ENCODE peak calls at places on chromosome 11, in ten cellular contexts. O, C, U, J, Z, B, X, F, W and L are unnamed samples.

GRCh38 chr11:9773524-9773923 is 109.6 kb downstream of the SWAP70 start:
- DNase-seq in F (no peak), O (no peak), J (no peak), C (no peak), X (no peak), W (no peak), B (no peak), U (no peak), Z (no peak), L (no peak)

GRCh38 chr11:5499671-5500070 is 10.1 kb downstream of the UBQLN3 start:
- DNase-seq in U (no peak), C (no peak), O (no peak), Z (no peak), F (no peak), W (no peak), X (peak), J (no peak), B (no peak), L (no peak)

GRCh38 chr11:70404244-70404643 is 5.9 kb downstream of the CTTN start:
- DNase-seq in F (no peak), O (no peak), Z (no peak), W (no peak), B (peak), C (no peak), J (no peak), X (no peak), U (no peak), L (no peak)

GRCh38 chr11:78197816-78198215 is 9.1 kb downstream of the USP35 start:
- DNase-seq in C (no peak), U (peak), F (no peak), Z (no peak), W (no peak), X (no peak), B (no peak), O (no peak), J (no peak), L (no peak)

GRCh38 chr11:70314730-70315129 is 44.2 kb downstream of the PPFIA1 start:
- DNase-seq in X (no peak), Z (no peak), J (no peak), C (no peak), W (no peak), F (no peak), O (no peak), B (no peak), U (no peak), L (no peak)

GRCh38 chr11:65606876-65607613 is 7.0 kb downstream of the MAP3K11 start:
- DNase-seq in O (peak), B (peak), U (peak), W (no peak), J (peak), C (peak), X (peak), Z (peak), F (peak), L (peak)

GRCh38 chr11:44767421-44767820 is 40.7 kb downstream of the TSPAN18 start:
- DNase-seq in B (no peak), C (no peak), U (no peak), Z (peak), F (peak), O (no peak), J (peak), X (no peak), W (peak), L (no peak)

GRCh38 chr11:35276396-35276795 is 137.4 kb downstream of the CD44 start:
- DNase-seq in C (peak), J (no peak), B (no peak), U (no peak), F (peak), Z (no peak), W (peak), X (no peak), O (no peak), L (no peak)

GRCh38 chr11:102390667-102391449 is 43.8 kb downstream of the BIRC2 start:
- DNase-seq in B (peak), U (peak), Z (peak), C (peak), O (peak), J (peak), F (peak), W (peak), X (peak), L (peak)

GRCh38 chr11:59212744-59213573 is at the start of gene MPEG1:
- DNase-seq in C (no peak), F (no peak), Z (no peak), J (no peak), W (no peak), U (no peak), B (no peak), O (no peak), X (no peak), L (no peak)

GRCh38 chr11:124483422-124483821 is 37.9 kb upstream of the OR8B8 start:
- DNase-seq in B (no peak), F (no peak), J (no peak), Z (no peak), C (no peak), O (no peak), W (no peak), U (no peak), X (peak), L (no peak)

GRCh38 chr11:96014234-96014633 is 90.3 kb upstream of the MTMR2 start:
- DNase-seq in J (peak), F (peak), U (no peak), W (no peak), B (no peak), X (peak), Z (peak), C (peak), O (no peak), L (no peak)

GRCh38 chr11:104781719-104782376 is 116.4 kb downstream of the CASP12 start:
- DNase-seq in Z (no peak), J (no peak), F (no peak), X (peak), O (no peak), U (no peak), W (no peak), C (no peak), B (no peak), L (no peak)

GRCh38 chr11:104609297-104609696 is 289.0 kb downstream of the CASP12 start:
- DNase-seq in W (peak), Z (peak), B (no peak), C (peak), O (peak), X (peak), F (peak), U (no peak), J (peak), L (peak)

GRCh38 chr11:122085264-122085663 is 30.8 kb downstream of the BLID start:
- DNase-seq in F (peak), B (no peak), O (peak), W (peak), Z (peak), X (no peak), U (no peak), C (peak), J (peak), L (no peak)

GRCh38 chr11:17782938-17783337 is 48.4 kb downstream of the KCNC1 start:
- DNase-seq in C (no peak), U (no peak), B (no peak), Z (no peak), F (no peak), W (no peak), X (no peak), O (no peak), J (no peak), L (no peak)

GRCh38 chr11:121482231-121483129 is 29.7 kb upstream of the SORL1-AS1 start:
- DNase-seq in U (no peak), X (peak), O (no peak), J (no peak), C (no peak), Z (peak), B (no peak), F (peak), W (no peak), L (no peak)

GRCh38 chr11:8765294-8765693 is 82.7 kb downstream of the RPL27A start:
- DNase-seq in F (peak), B (no peak), J (peak), C (peak), X (peak), Z (peak), O (peak), W (no peak), U (no peak), L (no peak)

GRCh38 chr11:113577356-113578163 is 102.4 kb upstream of the DRD2 start:
- DNase-seq in W (no peak), X (no peak), B (peak), J (no peak), F (no peak), Z (no peak), O (no peak), C (no peak), U (no peak), L (no peak)

GRCh38 chr11:94543695-94544581 is at the start of gene FUT4:
- DNase-seq in X (peak), B (peak), Z (peak), C (peak), W (peak), O (peak), J (peak), F (peak), U (peak), L (peak)

GRCh38 chr11:94546886-94547285 is 3.2 kb downstream of the FUT4 start:
- DNase-seq in U (no peak), X (no peak), O (no peak), C (no peak), B (no peak), Z (no peak), F (no peak), J (no peak), W (no peak), L (no peak)

GRCh38 chr11:94544582-94544831 is 786 bp downstream of the FUT4 start:
- DNase-seq in C (no peak), Z (no peak), X (peak), B (no peak), F (no peak), W (no peak), O (no peak), U (peak), J (no peak), L (no peak)

GRCh38 chr11:94545641-94546470 is 2.1 kb downstream of the FUT4 start:
- DNase-seq in U (no peak), B (no peak), J (no peak), W (no peak), X (no peak), O (no peak), C (no peak), Z (no peak), F (no peak), L (no peak)

DNA sequence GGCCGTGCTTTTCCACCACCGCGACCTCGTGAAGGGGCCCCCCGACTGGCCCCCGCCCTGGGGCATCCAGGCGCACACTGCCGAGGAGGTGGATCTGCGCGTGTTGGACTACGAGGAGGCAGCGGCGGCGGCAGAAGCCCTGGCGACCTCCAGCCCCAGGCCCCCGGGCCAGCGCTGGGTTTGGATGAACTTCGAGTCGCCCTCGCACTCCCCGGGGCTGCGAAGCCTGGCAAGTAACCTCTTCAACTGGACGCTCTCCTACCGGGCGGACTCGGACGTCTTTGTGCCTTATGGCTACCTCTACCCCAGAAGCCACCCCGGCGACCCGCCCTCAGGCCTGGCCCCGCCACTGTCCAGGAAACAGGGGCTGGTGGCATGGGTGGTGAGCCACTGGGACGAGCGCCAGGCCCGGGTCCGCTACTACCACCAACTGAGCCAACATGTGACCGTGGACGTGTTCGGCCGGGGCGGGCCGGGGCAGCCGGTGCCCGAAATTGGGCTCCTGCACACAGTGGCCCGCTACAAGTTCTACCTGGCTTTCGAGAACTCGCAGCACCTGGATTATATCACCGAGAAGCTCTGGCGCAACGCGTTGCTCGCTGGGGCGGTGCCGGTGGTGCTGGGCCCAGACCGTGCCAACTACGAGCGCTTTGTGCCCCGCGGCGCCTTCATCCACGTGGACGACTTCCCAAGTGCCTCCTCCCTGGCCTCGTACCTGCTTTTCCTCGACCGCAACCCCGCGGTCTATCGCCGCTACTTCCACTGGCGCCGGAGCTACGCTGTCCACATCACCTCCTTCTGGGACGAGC is 1.3 kb downstream of the FUT4 start:
- DNase-seq in U (peak), W (peak), Z (no peak), J (no peak), F (no peak), B (peak), O (no peak), X (peak), C (no peak), L (peak)
- H3K4me3 ChIP-seq in U (peak), W (peak), Z (peak), J (peak), F (peak), B (peak), O (peak), X (peak), C (peak), L (peak)

GRCh38 chr11:2139118-2139490 is at the start of gene IGF2:
- DNase-seq in Z (no peak), U (no peak), F (no peak), O (no peak), C (no peak), J (no peak), B (peak), X (no peak), W (peak), L (peak)
- H3K4me3 ChIP-seq in Z (no peak), U (peak), F (peak), O (peak), C (no peak), J (no peak), B (no peak), X (no peak), W (no peak), L (peak)

DNA sequence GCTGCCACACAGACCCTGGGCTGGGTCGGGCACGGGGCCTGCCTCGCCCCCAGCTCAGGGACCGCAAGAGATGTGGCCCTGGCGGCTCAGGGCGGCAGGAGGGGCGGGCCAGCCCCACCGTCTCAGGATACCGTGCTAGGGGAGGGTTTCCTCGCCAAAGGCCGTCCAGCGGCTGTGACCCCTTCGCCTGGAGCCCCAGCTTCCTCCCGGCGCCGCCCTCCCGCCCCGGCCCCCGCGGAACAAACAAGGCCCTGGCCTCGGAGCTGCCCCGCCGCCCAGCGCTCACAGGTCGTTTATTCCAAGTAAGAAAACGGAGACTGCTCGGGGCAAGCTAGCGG is 543 bp upstream of the AP2A2 start:
- DNase-seq in F (no peak), B (peak), W (no peak), C (no peak), U (peak), J (no peak), Z (no peak), O (no peak), X (no peak), L (peak)
- H3K4me3 ChIP-seq in F (peak), B (no peak), W (peak), C (peak), U (no peak), J (peak), Z (peak), O (no peak), X (no peak), L (peak)

DNA sequence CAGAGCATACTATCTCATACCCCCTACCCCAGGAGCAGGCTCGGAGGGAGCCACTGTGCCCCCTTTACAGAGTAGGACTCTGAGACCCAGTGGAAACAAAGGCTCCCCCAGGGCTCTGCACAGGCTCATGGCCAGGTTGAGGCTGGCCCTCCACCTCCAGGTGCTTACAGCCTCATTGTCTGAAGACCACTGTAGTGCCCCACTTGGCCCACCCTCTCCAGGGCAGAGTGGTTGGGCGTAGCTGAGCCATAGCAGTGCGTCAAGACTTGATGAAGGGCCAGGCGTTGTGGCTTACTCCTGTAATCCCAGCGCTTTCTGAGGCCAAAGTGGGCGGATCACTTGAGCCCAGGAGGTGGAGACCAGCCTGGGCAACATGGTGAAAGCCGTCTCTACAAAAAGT is 1.7 kb downstream of the ANKRD13D start:
- DNase-seq in Z (peak), B (peak), F (peak), O (no peak), J (peak), X (no peak), C (peak), W (no peak), U (peak), L (no peak)
- H3K4me3 ChIP-seq in Z (peak), B (no peak), F (no peak), O (peak), J (peak), X (no peak), C (no peak), W (no peak), U (no peak), L (peak)

DNA sequence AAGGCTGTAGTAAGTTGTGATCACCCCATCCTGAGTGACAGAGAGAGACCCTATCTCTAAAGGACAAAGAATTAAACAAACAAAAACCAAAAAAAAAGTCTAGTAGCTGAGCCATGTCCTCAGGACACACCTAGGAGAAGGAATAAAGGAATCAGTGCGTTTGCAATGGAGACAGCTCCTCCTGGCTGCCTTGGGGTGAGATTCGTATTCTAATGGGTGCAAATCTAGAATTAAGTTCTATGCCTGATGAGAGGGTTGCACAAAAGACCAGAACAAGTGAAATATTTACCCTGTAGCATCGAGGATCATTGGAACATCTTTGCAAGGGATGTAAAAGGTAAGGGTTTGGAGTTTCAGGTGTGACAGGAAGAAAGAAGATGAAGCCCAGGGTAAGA is 70.3 kb upstream of the BMAL1 start:
- DNase-seq in C (no peak), U (no peak), J (no peak), F (no peak), Z (no peak), W (no peak), X (peak), B (no peak), O (no peak), L (no peak)
- H3K4me3 ChIP-seq in C (no peak), U (no peak), J (no peak), F (peak), Z (no peak), W (no peak), X (no peak), B (no peak), O (no peak), L (peak)

GRCh38 chr11:88275636-88276035 is 61.9 kb downstream of the CTSC start:
- DNase-seq in B (no peak), U (no peak), F (no peak), W (no peak), J (no peak), X (no peak), Z (no peak), C (no peak), O (no peak), L (no peak)

GRCh38 chr11:88280673-88281316 is 56.7 kb downstream of the CTSC start:
- DNase-seq in J (peak), Z (peak), B (no peak), O (no peak), W (peak), C (peak), F (peak), U (no peak), X (no peak), L (no peak)

GRCh38 chr11:88284306-88285057 is 53.1 kb downstream of the CTSC start:
- DNase-seq in O (no peak), U (no peak), Z (peak), C (peak), B (no peak), X (no peak), F (peak), W (no peak), J (peak), L (peak)

GRCh38 chr11:88282789-88283188 is 54.7 kb downstream of the CTSC start:
- DNase-seq in F (no peak), X (no peak), W (no peak), J (no peak), B (no peak), Z (no peak), C (no peak), O (no peak), U (no peak), L (no peak)

DNA sequence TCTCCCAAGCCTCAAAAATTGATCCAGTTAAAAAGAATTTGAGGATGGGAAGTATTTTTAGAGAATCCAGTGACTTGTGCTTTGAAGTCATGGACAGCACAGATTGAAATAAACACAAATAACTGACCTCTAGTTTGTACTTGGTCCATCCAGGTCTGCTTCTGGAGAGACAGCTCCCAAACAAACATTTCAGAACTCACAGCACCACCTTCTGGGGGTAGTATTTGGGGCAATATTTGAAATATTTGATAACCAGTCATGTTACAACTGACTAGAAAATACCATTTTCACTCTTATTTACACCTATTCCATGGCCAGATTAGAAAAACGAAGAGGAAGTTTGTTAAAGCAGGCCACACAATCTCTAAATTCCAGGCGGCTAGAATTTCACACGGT is 56.2 kb downstream of the CTSC start:
- DNase-seq in Z (peak), U (no peak), O (no peak), W (no peak), F (peak), C (peak), J (peak), B (no peak), X (peak), L (no peak)
- H3K4me3 ChIP-seq in Z (no peak), U (no peak), O (no peak), W (no peak), F (no peak), C (no peak), J (no peak), B (no peak), X (no peak), L (no peak)